ENCODE peak calls at places on chromosomes 7 and 10, in eight cellular contexts. One of them, this sample, is unnamed.

GRCh38 chr10:34699904-34700303 is 115.2 kb downstream of the PARD3 start:
- DNase-seq in IMR-90: no peak
- DNase-seq in pancreas: no peak
- DNase-seq in PC-3: peak
- DNase-seq in psoas muscle: no peak
- DNase-seq in GM23248: no peak
- DNase-seq in mammary epithelial cell: no peak
- DNase-seq in adrenal gland: no peak
- DNase-seq in this sample: no peak

GRCh38 chr10:121531830-121532178 is 66.4 kb downstream of the FGFR2 start:
- DNase-seq in IMR-90: no peak
- DNase-seq in pancreas: no peak
- DNase-seq in PC-3: no peak
- DNase-seq in psoas muscle: no peak
- DNase-seq in GM23248: no peak
- DNase-seq in mammary epithelial cell: no peak
- DNase-seq in adrenal gland: no peak
- DNase-seq in this sample: no peak

GRCh38 chr7:77665161-77665560 is 31.1 kb upstream of the RSBN1L start:
- DNase-seq in IMR-90: peak
- DNase-seq in pancreas: no peak
- DNase-seq in PC-3: no peak
- DNase-seq in psoas muscle: no peak
- DNase-seq in GM23248: peak
- DNase-seq in mammary epithelial cell: peak
- DNase-seq in adrenal gland: no peak
- DNase-seq in this sample: no peak

GRCh38 chr10:33335800-33336605 is 1.5 kb upstream of the NRP1 start:
- DNase-seq in IMR-90: peak
- DNase-seq in pancreas: peak
- DNase-seq in PC-3: peak
- DNase-seq in psoas muscle: peak
- DNase-seq in GM23248: peak
- DNase-seq in mammary epithelial cell: peak
- DNase-seq in adrenal gland: peak
- DNase-seq in this sample: peak

GRCh38 chr7:155510975-155511595 is 35.3 kb downstream of the CNPY1 start:
- DNase-seq in IMR-90: no peak
- DNase-seq in pancreas: no peak
- DNase-seq in PC-3: no peak
- DNase-seq in psoas muscle: no peak
- DNase-seq in GM23248: no peak
- DNase-seq in mammary epithelial cell: no peak
- DNase-seq in adrenal gland: no peak
- DNase-seq in this sample: no peak

GRCh38 chr10:131730771-131731497 is 169.9 kb upstream of the PPP2R2D start:
- DNase-seq in IMR-90: no peak
- DNase-seq in pancreas: no peak
- DNase-seq in PC-3: no peak
- DNase-seq in psoas muscle: no peak
- DNase-seq in GM23248: no peak
- DNase-seq in mammary epithelial cell: no peak
- DNase-seq in adrenal gland: peak
- DNase-seq in this sample: no peak

GRCh38 chr10:49512121-49512809 is 26.7 kb downstream of the ERCC6 start:
- DNase-seq in IMR-90: peak
- DNase-seq in pancreas: no peak
- DNase-seq in PC-3: peak
- DNase-seq in psoas muscle: no peak
- DNase-seq in GM23248: peak
- DNase-seq in mammary epithelial cell: peak
- DNase-seq in adrenal gland: no peak
- DNase-seq in this sample: peak

GRCh38 chr7:77649950-77650349 is 46.3 kb upstream of the RSBN1L start:
- DNase-seq in IMR-90: peak
- DNase-seq in pancreas: no peak
- DNase-seq in PC-3: peak
- DNase-seq in psoas muscle: no peak
- DNase-seq in GM23248: peak
- DNase-seq in mammary epithelial cell: no peak
- DNase-seq in adrenal gland: no peak
- DNase-seq in this sample: peak

GRCh38 chr7:98251251-98251843 is 685 bp downstream of the TECPR1 start:
- DNase-seq in IMR-90: no peak
- DNase-seq in pancreas: no peak
- DNase-seq in PC-3: no peak
- DNase-seq in psoas muscle: peak
- DNase-seq in GM23248: peak
- DNase-seq in mammary epithelial cell: no peak
- DNase-seq in adrenal gland: peak
- DNase-seq in this sample: peak

GRCh38 chr7:127928852-127929251 is 102.4 kb downstream of the LRRC4 start:
- DNase-seq in IMR-90: no peak
- DNase-seq in pancreas: no peak
- DNase-seq in PC-3: no peak
- DNase-seq in psoas muscle: no peak
- DNase-seq in GM23248: no peak
- DNase-seq in mammary epithelial cell: no peak
- DNase-seq in adrenal gland: no peak
- DNase-seq in this sample: no peak

GRCh38 chr10:133277277-133277992 is 767 bp upstream of the ADAM8 start:
- DNase-seq in IMR-90: no peak
- DNase-seq in pancreas: no peak
- DNase-seq in PC-3: no peak
- DNase-seq in psoas muscle: no peak
- DNase-seq in GM23248: no peak
- DNase-seq in mammary epithelial cell: no peak
- DNase-seq in adrenal gland: no peak
- DNase-seq in this sample: no peak

GRCh38 chr10:126917375-126917774 is 12.1 kb downstream of the DOCK1 start:
- DNase-seq in IMR-90: no peak
- DNase-seq in pancreas: peak
- DNase-seq in PC-3: no peak
- DNase-seq in psoas muscle: no peak
- DNase-seq in GM23248: no peak
- DNase-seq in mammary epithelial cell: no peak
- DNase-seq in adrenal gland: no peak
- DNase-seq in this sample: no peak

GRCh38 chr10:98664329-98665042 is 217.8 kb upstream of the HPS1 start:
- DNase-seq in IMR-90: peak
- DNase-seq in pancreas: no peak
- DNase-seq in PC-3: peak
- DNase-seq in psoas muscle: no peak
- DNase-seq in GM23248: peak
- DNase-seq in mammary epithelial cell: peak
- DNase-seq in adrenal gland: no peak
- DNase-seq in this sample: peak

GRCh38 chr7:115941703-115942268 is 88.8 kb downstream of the TFEC start:
- DNase-seq in IMR-90: peak
- DNase-seq in pancreas: no peak
- DNase-seq in PC-3: peak
- DNase-seq in psoas muscle: no peak
- DNase-seq in GM23248: peak
- DNase-seq in mammary epithelial cell: peak
- DNase-seq in adrenal gland: no peak
- DNase-seq in this sample: peak

GRCh38 chr7:7122701-7123281 is 59.6 kb upstream of the C1GALT1 start:
- DNase-seq in IMR-90: peak
- DNase-seq in pancreas: no peak
- DNase-seq in PC-3: peak
- DNase-seq in psoas muscle: no peak
- DNase-seq in GM23248: peak
- DNase-seq in mammary epithelial cell: peak
- DNase-seq in adrenal gland: no peak
- DNase-seq in this sample: peak

GRCh38 chr10:30553625-30554442 is 75.7 kb downstream of the LYZL2 start:
- DNase-seq in IMR-90: peak
- DNase-seq in pancreas: peak
- DNase-seq in PC-3: peak
- DNase-seq in psoas muscle: peak
- DNase-seq in GM23248: peak
- DNase-seq in mammary epithelial cell: no peak
- DNase-seq in adrenal gland: peak
- DNase-seq in this sample: peak
- H3K27ac ChIP-seq in IMR-90: no peak
- H3K27ac ChIP-seq in pancreas: no peak
- H3K27ac ChIP-seq in PC-3: no peak
- H3K27ac ChIP-seq in psoas muscle: peak
- H3K27ac ChIP-seq in GM23248: peak
- H3K27ac ChIP-seq in mammary epithelial cell: no peak
- H3K27ac ChIP-seq in adrenal gland: peak
- H3K27ac ChIP-seq in this sample: no peak

DNA sequence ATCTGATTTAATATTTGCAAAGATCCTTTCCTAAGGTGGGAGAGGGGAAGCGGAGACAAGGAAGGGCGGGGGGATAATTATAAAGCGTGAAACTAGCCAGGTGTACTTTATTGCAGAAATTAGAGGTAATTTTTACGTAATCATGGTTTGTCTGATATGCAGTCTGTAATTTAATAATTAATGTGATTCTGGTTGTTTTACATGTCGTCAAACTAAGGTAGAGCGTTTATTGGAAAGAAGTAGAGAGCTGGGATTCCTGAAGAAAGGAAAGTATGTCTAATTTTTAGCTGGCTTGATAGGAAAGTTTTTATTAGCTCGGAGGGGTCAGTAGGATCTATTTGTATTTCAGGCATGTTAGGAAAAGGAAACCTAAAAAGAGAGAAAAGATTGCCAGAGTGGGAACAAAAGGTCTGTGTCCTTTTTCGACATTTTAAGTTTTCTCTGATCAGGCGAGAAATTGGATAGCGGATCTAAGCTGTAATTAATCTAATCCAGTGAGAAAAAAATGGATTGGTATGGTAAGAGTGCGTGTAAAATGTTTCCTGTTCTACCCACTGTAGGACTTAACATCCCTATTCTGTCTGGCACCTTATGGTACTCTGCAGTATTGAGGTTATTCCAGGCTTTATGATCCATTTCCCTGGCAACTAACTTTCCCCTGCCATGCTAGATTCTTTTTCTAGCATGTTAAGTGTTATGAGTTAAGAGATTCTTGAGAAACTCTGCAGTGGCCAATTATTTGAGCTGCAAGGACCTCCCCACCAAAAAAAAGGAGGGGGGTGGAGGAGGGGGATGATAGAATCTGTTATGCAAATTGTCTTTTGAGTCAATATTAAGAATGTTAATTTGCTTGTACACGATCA is 1.4 kb downstream of the CELF2 start:
- DNase-seq in IMR-90: no peak
- DNase-seq in pancreas: no peak
- DNase-seq in PC-3: no peak
- DNase-seq in psoas muscle: no peak
- DNase-seq in GM23248: peak
- DNase-seq in mammary epithelial cell: no peak
- DNase-seq in adrenal gland: no peak
- DNase-seq in this sample: no peak
- H3K27ac ChIP-seq in IMR-90: no peak
- H3K27ac ChIP-seq in pancreas: no peak
- H3K27ac ChIP-seq in PC-3: no peak
- H3K27ac ChIP-seq in psoas muscle: peak
- H3K27ac ChIP-seq in GM23248: no peak
- H3K27ac ChIP-seq in mammary epithelial cell: no peak
- H3K27ac ChIP-seq in adrenal gland: no peak
- H3K27ac ChIP-seq in this sample: no peak

GRCh38 chr10:101968286-101968685 is 87.7 kb downstream of the ARMH3 start:
- DNase-seq in IMR-90: no peak
- DNase-seq in pancreas: no peak
- DNase-seq in PC-3: no peak
- DNase-seq in psoas muscle: no peak
- DNase-seq in GM23248: no peak
- DNase-seq in mammary epithelial cell: no peak
- DNase-seq in adrenal gland: no peak
- DNase-seq in this sample: no peak

GRCh38 chr10:101968910-101969321 is 87.1 kb downstream of the ARMH3 start:
- DNase-seq in IMR-90: no peak
- DNase-seq in pancreas: no peak
- DNase-seq in PC-3: no peak
- DNase-seq in psoas muscle: no peak
- DNase-seq in GM23248: no peak
- DNase-seq in mammary epithelial cell: no peak
- DNase-seq in adrenal gland: no peak
- DNase-seq in this sample: no peak

GRCh38 chr10:101972761-101973160 is 83.2 kb downstream of the ARMH3 start:
- DNase-seq in IMR-90: peak
- DNase-seq in pancreas: no peak
- DNase-seq in PC-3: no peak
- DNase-seq in psoas muscle: no peak
- DNase-seq in GM23248: no peak
- DNase-seq in mammary epithelial cell: no peak
- DNase-seq in adrenal gland: no peak
- DNase-seq in this sample: no peak

GRCh38 chr10:101969496-101969895 is 86.5 kb downstream of the ARMH3 start:
- DNase-seq in IMR-90: no peak
- DNase-seq in pancreas: no peak
- DNase-seq in PC-3: no peak
- DNase-seq in psoas muscle: no peak
- DNase-seq in GM23248: no peak
- DNase-seq in mammary epithelial cell: no peak
- DNase-seq in adrenal gland: no peak
- DNase-seq in this sample: no peak

GRCh38 chr10:101974091-101974799 is 81.7 kb downstream of the ARMH3 start:
- DNase-seq in IMR-90: no peak
- DNase-seq in pancreas: no peak
- DNase-seq in PC-3: no peak
- DNase-seq in psoas muscle: no peak
- DNase-seq in GM23248: peak
- DNase-seq in mammary epithelial cell: no peak
- DNase-seq in adrenal gland: no peak
- DNase-seq in this sample: peak
- H3K27ac ChIP-seq in IMR-90: no peak
- H3K27ac ChIP-seq in pancreas: no peak
- H3K27ac ChIP-seq in PC-3: no peak
- H3K27ac ChIP-seq in psoas muscle: no peak
- H3K27ac ChIP-seq in GM23248: no peak
- H3K27ac ChIP-seq in mammary epithelial cell: no peak
- H3K27ac ChIP-seq in adrenal gland: peak
- H3K27ac ChIP-seq in this sample: no peak

GRCh38 chr10:112223725-112224124 is 40.2 kb upstream of the GPAM start:
- DNase-seq in IMR-90: no peak
- DNase-seq in pancreas: no peak
- DNase-seq in PC-3: no peak
- DNase-seq in psoas muscle: no peak
- DNase-seq in GM23248: no peak
- DNase-seq in mammary epithelial cell: no peak
- DNase-seq in adrenal gland: no peak
- DNase-seq in this sample: no peak

GRCh38 chr10:112225771-112226438 is 42.3 kb upstream of the GPAM start:
- DNase-seq in IMR-90: no peak
- DNase-seq in pancreas: no peak
- DNase-seq in PC-3: no peak
- DNase-seq in psoas muscle: no peak
- DNase-seq in GM23248: no peak
- DNase-seq in mammary epithelial cell: no peak
- DNase-seq in adrenal gland: no peak
- DNase-seq in this sample: no peak

GRCh38 chr10:112222799-112223198 is 39.2 kb upstream of the GPAM start:
- DNase-seq in IMR-90: no peak
- DNase-seq in pancreas: no peak
- DNase-seq in PC-3: no peak
- DNase-seq in psoas muscle: no peak
- DNase-seq in GM23248: no peak
- DNase-seq in mammary epithelial cell: no peak
- DNase-seq in adrenal gland: no peak
- DNase-seq in this sample: no peak

GRCh38 chr10:112226439-112227248 is 43.1 kb upstream of the GPAM start:
- DNase-seq in IMR-90: no peak
- DNase-seq in pancreas: no peak
- DNase-seq in PC-3: no peak
- DNase-seq in psoas muscle: no peak
- DNase-seq in GM23248: no peak
- DNase-seq in mammary epithelial cell: no peak
- DNase-seq in adrenal gland: no peak
- DNase-seq in this sample: no peak

GRCh38 chr10:112224933-112225529 is 41.5 kb upstream of the GPAM start:
- DNase-seq in IMR-90: no peak
- DNase-seq in pancreas: no peak
- DNase-seq in PC-3: no peak
- DNase-seq in psoas muscle: no peak
- DNase-seq in GM23248: no peak
- DNase-seq in mammary epithelial cell: no peak
- DNase-seq in adrenal gland: no peak
- DNase-seq in this sample: no peak
- H3K27ac ChIP-seq in IMR-90: no peak
- H3K27ac ChIP-seq in pancreas: no peak
- H3K27ac ChIP-seq in PC-3: no peak
- H3K27ac ChIP-seq in psoas muscle: no peak
- H3K27ac ChIP-seq in GM23248: no peak
- H3K27ac ChIP-seq in mammary epithelial cell: no peak
- H3K27ac ChIP-seq in adrenal gland: peak
- H3K27ac ChIP-seq in this sample: no peak